ENCODE peak calls at places on chromosomes 3 and 15, in seven cellular contexts. U is tibial nerve, M is transverse colon, L is uterus, Z is breast epithelium, Y is A549, K is stomach. V is an unnamed sample.

GRCh38 chr3:109445210-109445609 is 107.9 kb upstream of the DPPA4 start:
- DNase-seq in U (no peak), M (no peak), L (no peak), Z (no peak), Y (no peak), K (no peak), V (no peak)

GRCh38 chr15:52796228-52796521 is 6.0 kb upstream of the ONECUT1 start:
- DNase-seq in U (no peak), M (no peak), L (no peak), Z (no peak), Y (no peak), K (no peak), V (no peak)

GRCh38 chr15:20645956-20646355 is 104.4 kb upstream of the GOLGA6L6 start:
- DNase-seq in U (no peak), M (peak; percentile 31), L (no peak), Z (peak; percentile 87), Y (no peak), K (no peak), V (peak; percentile 88)

GRCh38 chr3:126512026-126512425 is 5.5 kb downstream of the UROC1 start:
- DNase-seq in U (no peak), M (no peak), L (no peak), Z (no peak), Y (no peak), K (no peak), V (no peak)

GRCh38 chr3:132787616-132788015 is 65.4 kb upstream of the NPHP3 start:
- DNase-seq in U (no peak), M (no peak), L (peak; percentile 22), Z (no peak), Y (no peak), K (no peak), V (no peak)

GRCh38 chr3:50620846-50621245 is 3.9 kb downstream of the MAPKAPK3 start:
- DNase-seq in U (no peak), M (no peak), L (no peak), Z (no peak), Y (no peak), K (no peak), V (no peak)

GRCh38 chr15:77856718-77857346 is 220.7 kb downstream of the TBC1D2B start:
- DNase-seq in U (no peak), M (no peak), L (no peak), Z (no peak), Y (no peak), K (no peak), V (peak; percentile 31)

GRCh38 chr15:84934942-84935729 is 46.5 kb upstream of the PDE8A start:
- DNase-seq in U (no peak), M (no peak), L (no peak), Z (no peak), Y (no peak), K (no peak), V (no peak)

GRCh38 chr3:98887684-98888083 is 13.8 kb downstream of the DCBLD2 start:
- DNase-seq in U (no peak), M (no peak), L (no peak), Z (no peak), Y (no peak), K (no peak), V (no peak)

GRCh38 chr3:187706966-187707365 is 4.6 kb upstream of the RTP2 start:
- DNase-seq in U (no peak), M (peak; percentile 23), L (no peak), Z (no peak), Y (no peak), K (no peak), V (no peak)

GRCh38 chr3:4507010-4507596 is 14.0 kb downstream of the ITPR1 start:
- DNase-seq in U (no peak), M (no peak), L (no peak), Z (no peak), Y (no peak), K (no peak), V (no peak)

GRCh38 chr15:69820819-69821218 is 276.9 kb downstream of the TLE3 start:
- DNase-seq in U (no peak), M (no peak), L (no peak), Z (no peak), Y (no peak), K (no peak), V (no peak)

GRCh38 chr3:31176045-31176444 is 281.6 kb upstream of the GADL1 start:
- DNase-seq in U (no peak), M (no peak), L (no peak), Z (no peak), Y (no peak), K (no peak), V (no peak)

GRCh38 chr15:27398631-27399030 is 427.6 kb downstream of the GABRG3 start:
- DNase-seq in U (no peak), M (no peak), L (no peak), Z (no peak), Y (no peak), K (no peak), V (no peak)

GRCh38 chr3:4220050-4220449 is 83.1 kb upstream of the SETMAR start:
- DNase-seq in U (no peak), M (no peak), L (no peak), Z (no peak), Y (no peak), K (no peak), V (no peak)

GRCh38 chr3:106029941-106030619 is 161.3 kb upstream of the CBLB start:
- DNase-seq in U (no peak), M (no peak), L (no peak), Z (no peak), Y (no peak), K (no peak), V (no peak)

GRCh38 chr3:39601241-39601640 is 133.8 kb downstream of the MOBP start:
- DNase-seq in U (no peak), M (no peak), L (no peak), Z (no peak), Y (no peak), K (no peak), V (no peak)

GRCh38 chr15:70170096-70170699 is 72.5 kb upstream of the TLE3 start:
- DNase-seq in U (no peak), M (no peak), L (no peak), Z (no peak), Y (no peak), K (no peak), V (no peak)

GRCh38 chr15:58200739-58201138 is 62.6 kb downstream of the AQP9 start:
- DNase-seq in U (no peak), M (no peak), L (no peak), Z (no peak), Y (no peak), K (no peak), V (no peak)

GRCh38 chr3:52839268-52839575 is 4.4 kb upstream of the MUSTN1 start:
- DNase-seq in U (no peak), M (no peak), L (no peak), Z (no peak), Y (no peak), K (no peak), V (no peak)

GRCh38 chr15:43748376-43748775 is 2.1 kb downstream of the PDIA3 start:
- DNase-seq in U (no peak), M (no peak), L (no peak), Z (no peak), Y (no peak), K (no peak), V (no peak)

GRCh38 chr15:91953432-91953831 is 99.9 kb downstream of the SLCO3A1 start:
- DNase-seq in U (no peak), M (no peak), L (no peak), Z (peak; percentile 74), Y (no peak), K (no peak), V (peak; percentile 74)

GRCh38 chr3:47405820-47406761 is 25.3 kb downstream of the PTPN23 start:
- DNase-seq in U (no peak), M (no peak), L (no peak), Z (no peak), Y (no peak), K (no peak), V (peak; percentile 92)

GRCh38 chr3:47407896-47408838 is 27.3 kb downstream of the PTPN23 start:
- DNase-seq in U (no peak), M (no peak), L (no peak), Z (no peak), Y (no peak), K (no peak), V (no peak)

GRCh38 chr3:47408839-47409229 is 28.0 kb downstream of the PTPN23 start:
- DNase-seq in U (no peak), M (no peak), L (no peak), Z (no peak), Y (no peak), K (no peak), V (no peak)

GRCh38 chr3:47404955-47405790 is 24.4 kb downstream of the PTPN23 start:
- DNase-seq in U (peak; percentile 52), M (no peak), L (no peak), Z (no peak), Y (no peak), K (peak; percentile 56), V (no peak)

GRCh38 chr3:47406762-47407149 is 25.9 kb downstream of the PTPN23 start:
- DNase-seq in U (no peak), M (no peak), L (no peak), Z (no peak), Y (no peak), K (no peak), V (peak; percentile 85)
- TF ChIP-seq CTCF in U (no peak), M (no peak), L (no peak), Z (no peak), Y (no peak), K (no peak), V (no peak)

GRCh38 chr3:134463676-134464611 is 21.8 kb downstream of the ANAPC13 start:
- DNase-seq in U (peak; percentile 71), M (peak; percentile 58), L (peak; percentile 92), Z (peak; percentile 84), Y (no peak), K (no peak), V (peak; percentile 74)
- TF ChIP-seq POLR2A in U (no peak), M (no peak), L (no peak), Z (no peak), Y (no peak), K (no peak), V (no peak)

DNA sequence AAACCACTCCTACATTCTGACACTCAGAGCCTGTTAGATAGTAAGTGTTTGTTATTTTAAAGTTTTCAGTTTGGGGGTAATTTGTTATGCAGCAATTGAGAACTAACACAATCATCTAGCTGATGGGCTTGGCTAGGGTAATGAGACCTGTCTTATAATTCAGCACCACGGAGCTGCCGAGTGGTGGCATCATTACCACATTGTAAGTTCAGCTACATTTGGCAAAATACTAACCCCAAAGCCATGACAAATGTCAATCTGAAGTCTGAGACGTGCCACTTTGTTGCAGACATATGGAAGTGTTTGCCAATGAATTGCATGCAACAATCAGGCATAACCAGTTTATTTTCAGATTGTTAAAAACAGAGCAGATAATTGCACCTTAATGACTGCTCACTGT is 52.7 kb downstream of the KLHL6 start:
- DNase-seq in U (no peak), M (no peak), L (no peak), Z (no peak), Y (no peak), K (no peak), V (peak; percentile 23)
- H3K4me3 ChIP-seq in U (no peak overlapping the region), M (no peak overlapping the region), L (no peak overlapping the region), Z (no peak overlapping the region), Y (no peak overlapping the region), K (no peak overlapping the region), V (no peak overlapping the region)

GRCh38 chr3:170869645-170870593 is at the start of gene RPL22L1:
- DNase-seq in U (peak; percentile 91), M (peak; percentile 96), L (peak; percentile 92), Z (peak; percentile 89), Y (peak; percentile 72), K (peak; percentile 95), V (peak; percentile 99)
- TF ChIP-seq CTCF in U (no peak), M (no peak), L (peak; percentile 32), Z (no peak), Y (no peak), K (no peak), V (no peak)

V was measured in lower leg skin.